ENCODE peak calls at places on chromosomes 11 and 22, in eight cellular contexts. One of them, this sample, is unnamed. For H3K27me3 and H3K9me3, the result is how much of the 10 kb centered on the place peaks cover.

GRCh38 chr11:66326261-66327111 is 9.6 kb upstream of the CD248 start:
- DNase-seq in pancreas: no peak
- DNase-seq in thoracic aorta: no peak
- DNase-seq in CD8-positive, alpha-beta T cell: peak
- DNase-seq in IMR-90: no peak
- DNase-seq in uterus: peak
- DNase-seq in mammary epithelial cell: no peak
- DNase-seq in thyroid gland: no peak
- DNase-seq in this sample: peak

GRCh38 chr22:29306830-29307657 is 594 bp downstream of the GAS2L1 start:
- DNase-seq in IMR-90: peak
- DNase-seq in thoracic aorta: no peak
- DNase-seq in mammary epithelial cell: peak
- DNase-seq in CD8-positive, alpha-beta T cell: no peak
- DNase-seq in uterus: peak
- DNase-seq in thyroid gland: peak
- DNase-seq in pancreas: peak
- DNase-seq in this sample: peak

GRCh38 chr11:65204646-65205601 is 23.2 kb downstream of the CAPN1 start:
- DNase-seq in uterus: no peak
- DNase-seq in thoracic aorta: no peak
- DNase-seq in mammary epithelial cell: no peak
- DNase-seq in thyroid gland: peak
- DNase-seq in pancreas: no peak
- DNase-seq in IMR-90: peak
- DNase-seq in CD8-positive, alpha-beta T cell: peak
- DNase-seq in this sample: no peak

GRCh38 chr22:44577391-44578114 is 79.5 kb upstream of the RTL6 start:
- DNase-seq in IMR-90: no peak
- DNase-seq in pancreas: peak
- DNase-seq in thyroid gland: no peak
- DNase-seq in uterus: no peak
- DNase-seq in CD8-positive, alpha-beta T cell: no peak
- DNase-seq in mammary epithelial cell: no peak
- DNase-seq in thoracic aorta: no peak
- DNase-seq in this sample: no peak

GRCh38 chr22:24937114-24937513 is 9.4 kb downstream of the LHFPL7 start:
- DNase-seq in pancreas: no peak
- DNase-seq in mammary epithelial cell: peak
- DNase-seq in IMR-90: no peak
- DNase-seq in thoracic aorta: no peak
- DNase-seq in CD8-positive, alpha-beta T cell: no peak
- DNase-seq in uterus: no peak
- DNase-seq in thyroid gland: no peak
- DNase-seq in this sample: no peak

GRCh38 chr11:121067912-121068652 is 33.0 kb upstream of the TECTA start:
- DNase-seq in thoracic aorta: no peak
- DNase-seq in thyroid gland: no peak
- DNase-seq in mammary epithelial cell: no peak
- DNase-seq in pancreas: no peak
- DNase-seq in IMR-90: no peak
- DNase-seq in uterus: no peak
- DNase-seq in CD8-positive, alpha-beta T cell: no peak
- DNase-seq in this sample: no peak

GRCh38 chr11:9462806-9463537 is 2.2 kb downstream of the ZNF143 start:
- DNase-seq in pancreas: no peak
- DNase-seq in thoracic aorta: no peak
- DNase-seq in CD8-positive, alpha-beta T cell: no peak
- DNase-seq in thyroid gland: no peak
- DNase-seq in uterus: no peak
- DNase-seq in mammary epithelial cell: peak
- DNase-seq in IMR-90: no peak
- DNase-seq in this sample: no peak

GRCh38 chr11:1766719-1767398 is 3.1 kb upstream of the CTSD start:
- DNase-seq in thyroid gland: no peak
- DNase-seq in mammary epithelial cell: no peak
- DNase-seq in pancreas: peak
- DNase-seq in thoracic aorta: no peak
- DNase-seq in IMR-90: no peak
- DNase-seq in CD8-positive, alpha-beta T cell: no peak
- DNase-seq in uterus: no peak
- DNase-seq in this sample: no peak

GRCh38 chr11:121300313-121300971 is 7.9 kb downstream of the SC5D start:
- DNase-seq in thyroid gland: no peak
- DNase-seq in pancreas: no peak
- DNase-seq in uterus: no peak
- DNase-seq in CD8-positive, alpha-beta T cell: no peak
- DNase-seq in IMR-90: no peak
- DNase-seq in mammary epithelial cell: no peak
- DNase-seq in thoracic aorta: no peak
- DNase-seq in this sample: no peak

GRCh38 chr11:27039873-27040272 is 742 bp upstream of the BBOX1 start:
- DNase-seq in CD8-positive, alpha-beta T cell: no peak
- DNase-seq in mammary epithelial cell: no peak
- DNase-seq in IMR-90: no peak
- DNase-seq in thyroid gland: no peak
- DNase-seq in thoracic aorta: no peak
- DNase-seq in uterus: no peak
- DNase-seq in pancreas: no peak
- DNase-seq in this sample: no peak

GRCh38 chr11:116166788-116167465 is 605.9 kb downstream of the BUD13 start:
- DNase-seq in CD8-positive, alpha-beta T cell: no peak
- DNase-seq in thoracic aorta: no peak
- DNase-seq in thyroid gland: no peak
- DNase-seq in uterus: no peak
- DNase-seq in mammary epithelial cell: no peak
- DNase-seq in pancreas: no peak
- DNase-seq in IMR-90: no peak
- DNase-seq in this sample: no peak

GRCh38 chr11:35682230-35683195 is 19.9 kb downstream of the TRIM44 start:
- DNase-seq in mammary epithelial cell: no peak
- DNase-seq in thoracic aorta: no peak
- DNase-seq in CD8-positive, alpha-beta T cell: no peak
- DNase-seq in IMR-90: no peak
- DNase-seq in thyroid gland: no peak
- DNase-seq in uterus: no peak
- DNase-seq in pancreas: no peak
- DNase-seq in this sample: no peak

GRCh38 chr11:59643390-59643789 is 25.4 kb downstream of the PATL1 start:
- DNase-seq in mammary epithelial cell: no peak
- DNase-seq in CD8-positive, alpha-beta T cell: no peak
- DNase-seq in IMR-90: no peak
- DNase-seq in thyroid gland: no peak
- DNase-seq in thoracic aorta: no peak
- DNase-seq in pancreas: no peak
- DNase-seq in uterus: no peak
- DNase-seq in this sample: no peak

GRCh38 chr22:35591696-35592417 is 25.3 kb downstream of the MB start:
- DNase-seq in thoracic aorta: no peak
- DNase-seq in CD8-positive, alpha-beta T cell: no peak
- DNase-seq in pancreas: no peak
- DNase-seq in thyroid gland: no peak
- DNase-seq in mammary epithelial cell: no peak
- DNase-seq in IMR-90: no peak
- DNase-seq in uterus: no peak
- DNase-seq in this sample: no peak

GRCh38 chr11:69339916-69340565 is 46.1 kb downstream of the MYEOV start:
- DNase-seq in pancreas: no peak
- DNase-seq in IMR-90: no peak
- DNase-seq in thoracic aorta: no peak
- DNase-seq in uterus: no peak
- DNase-seq in mammary epithelial cell: no peak
- DNase-seq in thyroid gland: no peak
- DNase-seq in CD8-positive, alpha-beta T cell: no peak
- DNase-seq in this sample: no peak

GRCh38 chr11:2930705-2931415 is 1.6 kb upstream of the PHLDA2 start:
- DNase-seq in uterus: no peak
- DNase-seq in pancreas: peak
- DNase-seq in thoracic aorta: no peak
- DNase-seq in CD8-positive, alpha-beta T cell: peak
- DNase-seq in mammary epithelial cell: peak
- DNase-seq in thyroid gland: peak
- DNase-seq in IMR-90: peak
- DNase-seq in this sample: peak

DNA sequence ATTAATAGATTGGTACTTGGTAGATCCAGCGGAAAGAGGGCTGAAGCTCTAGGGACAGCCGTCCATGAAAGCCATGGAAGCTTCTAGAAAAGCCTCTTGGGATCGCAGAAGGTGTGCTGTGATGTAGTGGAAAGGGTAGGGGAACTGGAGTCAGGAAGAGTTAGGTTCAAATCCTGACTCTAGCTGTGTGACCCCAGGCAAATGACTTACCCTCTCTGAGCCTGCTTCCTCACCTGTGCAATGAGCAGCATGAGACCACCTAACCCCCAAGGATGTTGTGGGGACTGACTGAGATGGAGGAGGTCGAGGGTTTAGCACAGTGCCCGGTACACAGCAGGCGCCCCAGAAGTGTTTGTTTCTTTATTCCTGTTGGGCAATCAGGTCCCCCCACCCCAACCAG is 2.2 kb downstream of the EML3 start:
- DNase-seq in CD8-positive, alpha-beta T cell: no peak
- DNase-seq in thyroid gland: no peak
- DNase-seq in thoracic aorta: no peak
- DNase-seq in IMR-90: no peak
- DNase-seq in mammary epithelial cell: no peak
- DNase-seq in pancreas: no peak
- DNase-seq in uterus: no peak
- DNase-seq in this sample: no peak
- H3K4me3 ChIP-seq in CD8-positive, alpha-beta T cell: no peak
- H3K4me3 ChIP-seq in thyroid gland: no peak
- H3K4me3 ChIP-seq in thoracic aorta: no peak
- H3K4me3 ChIP-seq in IMR-90: no peak
- H3K4me3 ChIP-seq in mammary epithelial cell: no peak
- H3K4me3 ChIP-seq in pancreas: no peak
- H3K4me3 ChIP-seq in uterus: no peak
- H3K4me3 ChIP-seq in this sample: no peak

GRCh38 chr11:75428989-75429640 is 3.9 kb downstream of the KLHL35 start:
- DNase-seq in pancreas: no peak
- DNase-seq in thoracic aorta: no peak
- DNase-seq in uterus: no peak
- DNase-seq in CD8-positive, alpha-beta T cell: no peak
- DNase-seq in thyroid gland: no peak
- DNase-seq in IMR-90: no peak
- DNase-seq in mammary epithelial cell: no peak
- DNase-seq in this sample: no peak

GRCh38 chr11:75426720-75427086 is 6.3 kb downstream of the KLHL35 start:
- DNase-seq in mammary epithelial cell: no peak
- DNase-seq in CD8-positive, alpha-beta T cell: no peak
- DNase-seq in uterus: no peak
- DNase-seq in pancreas: no peak
- DNase-seq in IMR-90: no peak
- DNase-seq in thyroid gland: no peak
- DNase-seq in thoracic aorta: no peak
- DNase-seq in this sample: no peak

GRCh38 chr11:75429641-75429901 is 3.4 kb downstream of the KLHL35 start:
- DNase-seq in thyroid gland: no peak
- DNase-seq in uterus: no peak
- DNase-seq in CD8-positive, alpha-beta T cell: no peak
- DNase-seq in thoracic aorta: no peak
- DNase-seq in IMR-90: no peak
- DNase-seq in pancreas: no peak
- DNase-seq in mammary epithelial cell: no peak
- DNase-seq in this sample: no peak

GRCh38 chr11:75427181-75427580 is 5.8 kb downstream of the KLHL35 start:
- DNase-seq in thoracic aorta: no peak
- DNase-seq in CD8-positive, alpha-beta T cell: no peak
- DNase-seq in pancreas: no peak
- DNase-seq in mammary epithelial cell: no peak
- DNase-seq in thyroid gland: no peak
- DNase-seq in IMR-90: no peak
- DNase-seq in uterus: no peak
- DNase-seq in this sample: no peak

GRCh38 chr11:75428301-75428724 is 4.7 kb downstream of the KLHL35 start:
- DNase-seq in IMR-90: peak
- DNase-seq in mammary epithelial cell: no peak
- DNase-seq in thoracic aorta: peak
- DNase-seq in CD8-positive, alpha-beta T cell: peak
- DNase-seq in thyroid gland: peak
- DNase-seq in uterus: peak
- DNase-seq in pancreas: peak
- DNase-seq in this sample: peak
- H3K27me3 ChIP-seq in IMR-90: under half
- H3K27me3 ChIP-seq in mammary epithelial cell: under half
- H3K27me3 ChIP-seq in thoracic aorta: under half
- H3K27me3 ChIP-seq in CD8-positive, alpha-beta T cell: under half
- H3K27me3 ChIP-seq in thyroid gland: under half
- H3K27me3 ChIP-seq in uterus: under half
- H3K27me3 ChIP-seq in pancreas: under half
- H3K27me3 ChIP-seq in this sample: under half

DNA sequence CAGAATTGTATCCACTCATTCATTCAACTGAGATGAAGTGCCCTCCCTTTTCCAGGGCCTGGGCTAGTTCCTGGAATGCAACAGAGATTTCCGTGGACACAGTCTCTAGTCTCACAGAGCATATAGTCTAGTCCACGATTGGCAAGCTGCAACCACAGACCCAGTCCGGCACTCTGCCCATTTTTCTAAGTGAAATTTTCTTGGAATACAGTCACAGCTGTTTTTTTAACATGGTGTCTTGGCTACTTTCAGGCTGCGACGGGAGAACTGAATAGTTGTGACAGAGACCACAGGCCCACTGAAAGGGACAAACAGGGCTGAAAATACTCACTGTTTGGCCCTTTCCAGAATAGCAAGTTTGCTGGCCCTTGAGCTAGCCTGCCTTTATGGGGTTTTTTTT is 29.2 kb downstream of the ALG12 start:
- DNase-seq in thoracic aorta: no peak
- DNase-seq in IMR-90: no peak
- DNase-seq in uterus: no peak
- DNase-seq in mammary epithelial cell: no peak
- DNase-seq in thyroid gland: peak
- DNase-seq in pancreas: no peak
- DNase-seq in CD8-positive, alpha-beta T cell: no peak
- DNase-seq in this sample: no peak
- H3K9me3 ChIP-seq in thoracic aorta: under half
- H3K9me3 ChIP-seq in IMR-90: under half
- H3K9me3 ChIP-seq in uterus: under half
- H3K9me3 ChIP-seq in mammary epithelial cell: under half
- H3K9me3 ChIP-seq in thyroid gland: under half
- H3K9me3 ChIP-seq in pancreas: under half
- H3K9me3 ChIP-seq in CD8-positive, alpha-beta T cell: under half
- H3K9me3 ChIP-seq in this sample: under half

DNA sequence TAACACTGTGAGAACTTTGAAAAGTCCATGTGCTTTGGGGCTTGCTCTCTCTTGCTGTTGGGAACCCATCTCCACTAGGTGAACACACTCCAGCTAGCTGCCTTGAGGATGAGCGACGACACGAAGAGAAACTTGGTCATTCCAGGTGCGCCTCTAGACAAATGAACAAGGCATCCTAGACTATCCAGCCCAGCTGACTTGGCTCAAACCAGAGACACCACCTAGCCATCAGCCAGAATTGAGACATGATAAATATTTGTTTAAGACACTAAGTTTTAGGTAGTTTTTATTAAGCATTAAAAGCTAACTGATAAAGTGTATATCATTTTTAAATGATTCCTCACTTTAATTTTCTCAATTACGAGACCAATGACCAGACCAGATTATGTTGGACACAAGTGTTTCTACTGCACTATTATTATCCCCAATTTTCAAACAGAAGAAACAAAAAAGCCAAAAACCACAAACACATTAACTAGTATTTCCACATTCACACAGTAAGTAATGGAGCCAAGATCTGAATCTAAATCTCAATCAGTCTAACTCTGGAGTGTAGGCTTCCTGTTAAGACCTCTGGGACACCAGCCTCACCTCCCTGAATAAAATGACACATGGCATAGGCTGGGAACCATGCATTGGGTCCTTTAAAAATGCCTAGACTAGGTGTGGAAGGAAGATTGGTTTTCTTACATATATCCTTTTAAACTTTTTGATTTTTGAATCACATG is 70.4 kb downstream of the GDPD4 start:
- DNase-seq in pancreas: no peak
- DNase-seq in mammary epithelial cell: no peak
- DNase-seq in uterus: no peak
- DNase-seq in thyroid gland: no peak
- DNase-seq in thoracic aorta: no peak
- DNase-seq in IMR-90: no peak
- DNase-seq in CD8-positive, alpha-beta T cell: no peak
- DNase-seq in this sample: no peak
- H3K4me3 ChIP-seq in pancreas: no peak
- H3K4me3 ChIP-seq in mammary epithelial cell: no peak
- H3K4me3 ChIP-seq in uterus: no peak
- H3K4me3 ChIP-seq in thyroid gland: no peak
- H3K4me3 ChIP-seq in thoracic aorta: no peak
- H3K4me3 ChIP-seq in IMR-90: no peak
- H3K4me3 ChIP-seq in CD8-positive, alpha-beta T cell: no peak
- H3K4me3 ChIP-seq in this sample: no peak